ENCODE peak calls at places on chromosome 20, in nine cellular contexts. K, V, D, P, U, Z, H, S and L are unnamed samples.

GRCh38 chr20:32702706-32703425 is 29.1 kb upstream of the C20orf203 start:
- DNase-seq in K (no peak), V (no peak), D (no peak), P (no peak), U (no peak), Z (peak; percentile 45), H (no peak), S (peak; percentile 30), L (no peak)

GRCh38 chr20:55415567-55416142 is 589.7 kb downstream of the CBLN4 start:
- DNase-seq in K (no peak), V (peak; percentile 53), D (no peak), P (peak; percentile 0), U (no peak), Z (peak; percentile 22), H (no peak), S (no peak), L (no peak)

GRCh38 chr20:51446656-51447055 is 95.9 kb downstream of the NFATC2 start:
- DNase-seq in K (no peak), V (no peak), D (no peak), P (peak; percentile 60), U (peak; percentile 14), Z (no peak), H (peak; percentile 86), S (no peak), L (no peak)

GRCh38 chr20:59819496-59820203 is 113.8 kb downstream of the SYCP2 start:
- DNase-seq in K (no peak), V (no peak), D (no peak), P (no peak), U (no peak), Z (no peak), H (no peak), S (no peak), L (no peak)

GRCh38 chr20:58716476-58717277 is 24.1 kb downstream of the NPEPL1 start:
- DNase-seq in K (no peak), V (no peak), D (no peak), P (no peak), U (peak; percentile 63), Z (no peak), H (no peak), S (peak; percentile 81), L (peak; percentile 8)

GRCh38 chr20:45230631-45231030 is 9.5 kb downstream of the SEMG2 start:
- DNase-seq in K (no peak), V (no peak), D (no peak), P (no peak), U (no peak), Z (no peak), H (no peak), S (peak; percentile 45), L (no peak)

GRCh38 chr20:33148040-33148439 is 19.9 kb upstream of the BPIFA2 start:
- DNase-seq in K (no peak), V (no peak), D (no peak), P (no peak), U (no peak), Z (no peak), H (no peak), S (no peak), L (no peak)

GRCh38 chr20:22369100-22369499 is 215.3 kb downstream of the FOXA2 start:
- DNase-seq in K (no peak), V (no peak), D (no peak), P (no peak), U (no peak), Z (no peak), H (no peak), S (no peak), L (no peak)

GRCh38 chr20:63129991-63130653 is 85.8 kb downstream of the YTHDF1 start:
- DNase-seq in K (no peak), V (no peak), D (no peak), P (peak; percentile 3), U (no peak), Z (no peak), H (no peak), S (peak; percentile 62), L (no peak)